ENCODE peak calls at places on chromosomes 6 and 20, in eight cellular contexts. Z is lower lobe of right lung, V is colonic mucosa, I is HL-60, A is coronary artery, N is foreskin fibroblast, E is adrenal gland, B is lung. S is an unnamed sample.
A peak's percentile ranks its signal among the peaks of the same experiment; 100 is the strongest.

GRCh38 chr6:137332637-137333228 is 113.5 kb upstream of the IFNGR1 start:
- DNase-seq in Z (no peak), V (no peak), I (no peak), A (no peak), N (no peak), E (no peak), B (no peak), S (no peak)

GRCh38 chr20:24991897-24992419 is 593 bp downstream of the APMAP start:
- DNase-seq in Z (peak; percentile 60), V (peak; percentile 50), I (no peak), A (peak; percentile 72), N (no peak), E (peak; percentile 37), B (no peak), S (no peak)

GRCh38 chr20:39164642-39165041 is 202.5 kb downstream of the DHX35 start:
- DNase-seq in Z (no peak), V (no peak), I (no peak), A (no peak), N (no peak), E (no peak), B (no peak), S (no peak)

GRCh38 chr6:130033999-130034814 is 15.8 kb downstream of the L3MBTL3 start:
- DNase-seq in Z (no peak), V (no peak), I (no peak), A (no peak), N (peak; percentile 82), E (peak; percentile 73), B (no peak), S (peak; percentile 51)

GRCh38 chr6:39124114-39124513 is 9.1 kb upstream of the SAYSD1 start:
- DNase-seq in Z (no peak), V (no peak), I (no peak), A (no peak), N (no peak), E (no peak), B (no peak), S (no peak)

GRCh38 chr20:44089987-44090674 is 96.9 kb downstream of the JPH2 start:
- DNase-seq in Z (no peak), V (peak; percentile 41), I (peak; percentile 20), A (no peak), N (peak; percentile 45), E (no peak), B (peak; percentile 55), S (peak; percentile 94)

GRCh38 chr20:3980260-3981131 is 34.9 kb downstream of the RNF24 start:
- DNase-seq in Z (no peak), V (no peak), I (no peak), A (no peak), N (peak; percentile 16), E (peak; percentile 35), B (no peak), S (peak; percentile 27)

GRCh38 chr6:5967594-5967993 is 39.1 kb downstream of the NRN1 start:
- DNase-seq in Z (no peak), V (no peak), I (no peak), A (no peak), N (peak; percentile 13), E (no peak), B (no peak), S (peak; percentile 20)

GRCh38 chr6:137160763-137161162 is 12.7 kb downstream of the IL22RA2 start:
- DNase-seq in Z (no peak), V (no peak), I (no peak), A (no peak), N (no peak), E (no peak), B (no peak), S (peak; percentile 69)

GRCh38 chr6:110874880-110875547 is 429 bp downstream of the AMD1 start:
- DNase-seq in Z (peak; percentile 72), V (peak; percentile 53), I (no peak), A (peak; percentile 77), N (peak; percentile 8), E (peak; percentile 70), B (peak; percentile 37), S (no peak)

GRCh38 chr6:18429655-18430054 is 42.5 kb downstream of the RNF144B start:
- DNase-seq in Z (no peak), V (no peak), I (no peak), A (no peak), N (no peak), E (no peak), B (no peak), S (no peak)

GRCh38 chr20:24309596-24309995 is 159.8 kb upstream of the SYNDIG1 start:
- DNase-seq in Z (no peak), V (no peak), I (no peak), A (no peak), N (no peak), E (no peak), B (no peak), S (no peak)

GRCh38 chr6:53546256-53546655 is 1.4 kb upstream of the GCLC start:
- DNase-seq in Z (no peak), V (no peak), I (no peak), A (no peak), N (peak; percentile 46), E (no peak), B (no peak), S (peak; percentile 68)

GRCh38 chr20:45297786-45298497 is 8.7 kb upstream of the RBPJL start:
- DNase-seq in Z (no peak), V (no peak), I (no peak), A (no peak), N (no peak), E (no peak), B (no peak), S (no peak)

GRCh38 chr20:19572031-19572430 is 186.0 kb upstream of the RIN2 start:
- DNase-seq in Z (no peak), V (no peak), I (no peak), A (no peak), N (no peak), E (no peak), B (no peak), S (no peak)
- TF ChIP-seq CTCF in Z (no peak), V (no peak), I (no peak), A (no peak), N (no peak), E (no peak), B (no peak), S (no peak)

GRCh38 chr6:35228483-35228882 is 14.7 kb downstream of the SCUBE3 start:
- DNase-seq in Z (no peak), V (no peak), I (no peak), A (no peak), N (no peak), E (no peak), B (no peak), S (no peak)
- H3K4me3 ChIP-seq in Z (no peak overlapping the region), V (no peak overlapping the region), I (no peak overlapping the region), A (no peak overlapping the region), N (no peak overlapping the region), E (no peak overlapping the region), B (no peak overlapping the region), S (no peak overlapping the region)

DNA sequence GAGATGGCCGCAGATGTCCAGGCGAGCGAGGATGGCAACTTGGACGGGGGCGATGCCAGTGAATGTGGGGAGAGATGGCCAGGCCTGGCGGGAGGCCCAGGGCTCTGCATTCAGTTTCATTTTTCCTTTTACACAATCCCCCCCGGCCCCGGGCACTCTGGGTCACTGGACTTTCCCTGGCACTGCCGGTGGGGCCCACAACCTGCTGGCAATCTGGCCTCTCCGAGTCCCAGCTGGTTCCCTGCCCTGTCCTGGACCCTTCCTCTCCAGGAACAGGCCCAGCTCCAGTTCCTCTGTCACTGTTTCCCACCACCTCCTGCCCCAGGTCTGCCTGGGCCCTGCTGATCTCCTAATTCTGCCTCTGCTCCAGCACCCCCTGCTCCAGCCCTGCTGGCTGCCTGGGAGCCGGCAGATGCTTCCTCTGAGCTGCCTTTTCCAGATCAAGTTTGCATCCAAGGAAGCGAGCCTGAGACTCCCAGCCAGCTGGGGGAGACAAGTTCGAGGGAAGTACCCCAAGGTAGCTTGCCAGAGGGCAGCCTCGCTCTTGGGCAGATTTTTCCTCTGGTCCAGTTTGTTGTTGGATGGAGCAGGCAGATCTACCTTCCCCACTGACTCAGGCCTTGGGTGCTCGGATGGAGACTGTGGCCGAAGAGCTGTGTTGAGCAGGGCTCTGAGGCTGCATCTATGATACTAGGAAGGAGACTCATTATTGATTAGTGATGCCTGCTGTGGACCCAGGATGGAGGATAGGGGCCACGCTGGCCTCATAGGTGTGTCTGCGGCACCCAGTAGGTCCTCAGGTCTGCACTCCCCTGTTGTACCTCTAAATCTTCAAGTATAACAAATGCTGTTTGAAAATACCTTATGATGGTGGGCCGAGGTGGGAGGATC is 83.2 kb downstream of the CEBPB start:
- DNase-seq in Z (no peak), V (no peak), I (no peak), A (no peak), N (no peak), E (no peak), B (no peak), S (no peak)
- TF ChIP-seq CTCF in Z (no peak), V (no peak), I (no peak), A (no peak), N (peak; percentile 1), E (no peak), B (no peak), S (no peak)

GRCh38 chr6:24935323-24935722 is 437 bp downstream of the RIPOR2 start:
- DNase-seq in Z (no peak), V (no peak), I (no peak), A (no peak), N (no peak), E (no peak), B (no peak), S (peak; percentile 24)
- H3K4me3 ChIP-seq in Z (peak overlapping the region; percentile 36), V (peak overlapping the region; percentile 8), I (no peak overlapping the region), A (no peak overlapping the region), N (no peak overlapping the region), E (no peak overlapping the region), B (no peak overlapping the region), S (no peak overlapping the region)

GRCh38 chr6:117477988-117478852 is 4.3 kb upstream of the DCBLD1 start:
- DNase-seq in Z (no peak), V (peak; percentile 33), I (no peak), A (no peak), N (no peak), E (no peak), B (no peak), S (peak; percentile 33)
- TF ChIP-seq CTCF in Z (peak; percentile 42), V (no peak), I (peak; percentile 13), A (no peak), N (no peak), E (peak; percentile 25), B (peak; percentile 14), S (peak; percentile 28)

DNA sequence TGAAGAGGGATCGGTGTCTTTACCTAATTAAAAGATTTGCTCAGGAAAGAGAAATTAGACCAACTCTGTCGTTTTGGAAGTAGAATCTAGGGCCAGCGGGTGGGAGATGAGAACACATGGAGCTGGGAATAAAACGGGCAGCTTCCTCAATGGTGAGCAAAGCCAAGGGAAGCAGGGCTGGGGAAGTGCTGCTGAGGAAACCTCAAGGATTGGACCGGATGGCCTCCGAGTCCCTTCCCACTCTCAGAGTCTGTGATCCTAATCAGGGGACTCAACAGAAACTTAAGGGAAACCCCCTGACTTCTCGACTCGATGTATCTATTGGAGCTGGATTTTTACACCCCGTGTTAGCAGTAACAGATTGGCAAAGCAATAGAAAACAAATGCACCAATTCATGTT is 10.8 kb downstream of the GCNT2 start:
- DNase-seq in Z (no peak), V (no peak), I (no peak), A (no peak), N (no peak), E (no peak), B (no peak), S (no peak)
- H3K4me3 ChIP-seq in Z (peak overlapping the region; percentile 55), V (no peak overlapping the region), I (no peak overlapping the region), A (peak overlapping the region; percentile 30), N (no peak overlapping the region), E (no peak overlapping the region), B (no peak overlapping the region), S (no peak overlapping the region)

DNA sequence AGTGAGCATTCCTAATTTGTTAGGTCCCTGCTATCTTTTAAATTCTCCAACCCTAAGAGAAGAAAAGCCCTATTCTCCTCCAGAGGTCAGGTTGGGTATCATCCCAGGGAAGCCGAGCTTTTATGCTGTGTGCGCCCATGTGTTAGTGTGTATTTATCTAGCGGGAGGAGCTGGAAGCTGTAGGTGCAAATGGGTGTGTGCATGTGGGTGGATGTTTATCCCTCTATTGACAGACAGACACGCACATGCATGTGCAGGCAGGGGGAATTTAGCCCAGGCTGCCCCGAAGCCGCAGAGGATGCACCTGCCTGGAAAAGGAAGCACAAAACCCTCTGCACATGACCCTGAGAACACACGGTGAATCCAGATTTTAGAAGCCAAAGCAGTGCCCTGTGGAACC is 397.6 kb downstream of the TAF4 start:
- DNase-seq in Z (no peak), V (no peak), I (no peak), A (no peak), N (no peak), E (no peak), B (no peak), S (no peak)
- TF ChIP-seq CTCF in Z (no peak), V (no peak), I (no peak), A (no peak), N (no peak), E (no peak), B (no peak), S (no peak)